ENCODE peak calls at places on chromosomes 13 and 19, in five cellular contexts. O is NAMALWA, J is HCEC 1CT, B is ovary, D is NCI-H69. X is an unnamed sample.

GRCh38 chr13:90205911-90206310 is 1141.6 kb upstream of the MIR17HG start:
- DNase-seq in O (no peak), J (no peak), B (no peak), D (no peak), X (no peak)

GRCh38 chr13:31468114-31468902 is 268.5 kb downstream of the B3GLCT start:
- DNase-seq in O (no peak), J (no peak), B (no peak), D (peak; percentile 64), X (no peak)

GRCh38 chr19:6071103-6071485 is 39.2 kb downstream of the RFX2 start:
- DNase-seq in O (no peak), J (peak; percentile 85), B (no peak), D (no peak), X (no peak)

GRCh38 chr19:38209152-38209551 is 14.9 kb downstream of the DPF1 start:
- DNase-seq in O (no peak), J (no peak), B (no peak), D (no peak), X (no peak)

GRCh38 chr19:49860716-49861100 is 6.7 kb downstream of the PNKP start:
- DNase-seq in O (peak; percentile 13), J (no peak), B (no peak), D (no peak), X (no peak)

GRCh38 chr13:78131811-78132210 is 213.2 kb upstream of the EDNRB start:
- DNase-seq in O (peak; percentile 39), J (peak; percentile 17), B (no peak), D (no peak), X (no peak)

GRCh38 chr19:497861-498590 is 1.7 kb downstream of the MADCAM1 start:
- DNase-seq in O (no peak), J (no peak), B (no peak), D (no peak), X (no peak)

GRCh38 chr13:109567315-109567714 is 219.1 kb downstream of the IRS2 start:
- DNase-seq in O (no peak), J (peak; percentile 28), B (no peak), D (no peak), X (no peak)

GRCh38 chr13:27168086-27168485 is 3.5 kb downstream of the USP12 start:
- DNase-seq in O (no peak), J (no peak), B (no peak), D (peak; percentile 3), X (no peak)

GRCh38 chr19:50492303-50493052 is 15.8 kb upstream of the GARIN5A start:
- DNase-seq in O (no peak), J (no peak), B (no peak), D (peak; percentile 42), X (peak; percentile 21)

GRCh38 chr19:964116-964520 is 20.0 kb upstream of the WDR18 start:
- DNase-seq in O (no peak), J (no peak), B (peak; percentile 30), D (no peak), X (no peak)

GRCh38 chr13:27194895-27195764 is 23.5 kb upstream of the USP12 start:
- DNase-seq in O (no peak), J (peak; percentile 95), B (no peak), D (no peak), X (no peak)

X was measured in activated naive CD4-positive, alpha-beta T cell.